ENCODE peak calls at places on chromosomes 13 and 19, in eight cellular contexts. One of them, this sample, is unnamed.

GRCh38 chr19:17333611-17334413 is 843 bp downstream of the ANO8 start:
- DNase-seq in prostate gland: no peak
- DNase-seq in CD8-positive, alpha-beta T cell: peak; percentile 66
- DNase-seq in astrocyte of the spinal cord: peak; percentile 87
- DNase-seq in OCI-LY7: peak; percentile 47
- DNase-seq in left ventricle myocardium inferior: no peak
- DNase-seq in psoas muscle: no peak
- DNase-seq in ovary: no peak
- DNase-seq in this sample: peak; percentile 62

GRCh38 chr13:26074706-26075105 is 22.9 kb upstream of the SHISA2 start:
- DNase-seq in psoas muscle: no peak
- DNase-seq in left ventricle myocardium inferior: no peak
- DNase-seq in prostate gland: no peak
- DNase-seq in astrocyte of the spinal cord: peak; percentile 12
- DNase-seq in CD8-positive, alpha-beta T cell: no peak
- DNase-seq in OCI-LY7: no peak
- DNase-seq in ovary: no peak
- DNase-seq in this sample: no peak

GRCh38 chr19:41862445-41862986 is 2.5 kb downstream of the RPS19 start:
- DNase-seq in ovary: no peak
- DNase-seq in astrocyte of the spinal cord: no peak
- DNase-seq in left ventricle myocardium inferior: no peak
- DNase-seq in prostate gland: no peak
- DNase-seq in psoas muscle: no peak
- DNase-seq in CD8-positive, alpha-beta T cell: no peak
- DNase-seq in OCI-LY7: no peak
- DNase-seq in this sample: no peak

GRCh38 chr13:56020425-56020824 is 1120.3 kb upstream of the PRR20A start:
- DNase-seq in left ventricle myocardium inferior: no peak
- DNase-seq in astrocyte of the spinal cord: no peak
- DNase-seq in OCI-LY7: no peak
- DNase-seq in prostate gland: no peak
- DNase-seq in psoas muscle: no peak
- DNase-seq in CD8-positive, alpha-beta T cell: no peak
- DNase-seq in ovary: no peak
- DNase-seq in this sample: no peak

GRCh38 chr13:97423300-97424045 is 10.5 kb upstream of the RAP2A start:
- DNase-seq in astrocyte of the spinal cord: no peak
- DNase-seq in ovary: no peak
- DNase-seq in left ventricle myocardium inferior: no peak
- DNase-seq in prostate gland: no peak
- DNase-seq in CD8-positive, alpha-beta T cell: no peak
- DNase-seq in OCI-LY7: no peak
- DNase-seq in psoas muscle: no peak
- DNase-seq in this sample: no peak

GRCh38 chr13:100637380-100637779 is 37.2 kb downstream of the TMTC4 start:
- DNase-seq in astrocyte of the spinal cord: no peak
- DNase-seq in OCI-LY7: no peak
- DNase-seq in CD8-positive, alpha-beta T cell: no peak
- DNase-seq in prostate gland: no peak
- DNase-seq in left ventricle myocardium inferior: no peak
- DNase-seq in ovary: no peak
- DNase-seq in psoas muscle: no peak
- DNase-seq in this sample: no peak

GRCh38 chr13:29583073-29583785 is 12.3 kb downstream of the SLC7A1 start:
- DNase-seq in CD8-positive, alpha-beta T cell: no peak
- DNase-seq in astrocyte of the spinal cord: peak; percentile 83
- DNase-seq in ovary: no peak
- DNase-seq in prostate gland: no peak
- DNase-seq in OCI-LY7: no peak
- DNase-seq in psoas muscle: no peak
- DNase-seq in left ventricle myocardium inferior: no peak
- DNase-seq in this sample: no peak

GRCh38 chr13:26498524-26499208 is 58.8 kb upstream of the WASF3 start:
- DNase-seq in CD8-positive, alpha-beta T cell: no peak
- DNase-seq in left ventricle myocardium inferior: no peak
- DNase-seq in ovary: no peak
- DNase-seq in astrocyte of the spinal cord: peak; percentile 23
- DNase-seq in psoas muscle: no peak
- DNase-seq in prostate gland: no peak
- DNase-seq in OCI-LY7: no peak
- DNase-seq in this sample: no peak

GRCh38 chr13:110799246-110800236 is 86.0 kb downstream of the ING1 start:
- DNase-seq in ovary: peak; percentile 73
- DNase-seq in CD8-positive, alpha-beta T cell: no peak
- DNase-seq in psoas muscle: peak; percentile 62
- DNase-seq in left ventricle myocardium inferior: no peak
- DNase-seq in astrocyte of the spinal cord: peak; percentile 66
- DNase-seq in prostate gland: no peak
- DNase-seq in OCI-LY7: no peak
- DNase-seq in this sample: no peak

GRCh38 chr13:110798595-110798994 is 85.1 kb downstream of the ING1 start:
- DNase-seq in left ventricle myocardium inferior: no peak
- DNase-seq in astrocyte of the spinal cord: no peak
- DNase-seq in ovary: no peak
- DNase-seq in prostate gland: no peak
- DNase-seq in CD8-positive, alpha-beta T cell: no peak
- DNase-seq in psoas muscle: no peak
- DNase-seq in OCI-LY7: no peak
- DNase-seq in this sample: no peak

GRCh38 chr13:110797230-110797877 is 83.9 kb downstream of the ING1 start:
- DNase-seq in psoas muscle: no peak
- DNase-seq in CD8-positive, alpha-beta T cell: no peak
- DNase-seq in left ventricle myocardium inferior: no peak
- DNase-seq in prostate gland: no peak
- DNase-seq in astrocyte of the spinal cord: no peak
- DNase-seq in ovary: no peak
- DNase-seq in OCI-LY7: no peak
- DNase-seq in this sample: no peak

GRCh38 chr13:110806636-110807035 is 93.1 kb downstream of the ING1 start:
- DNase-seq in left ventricle myocardium inferior: no peak
- DNase-seq in prostate gland: no peak
- DNase-seq in CD8-positive, alpha-beta T cell: no peak
- DNase-seq in OCI-LY7: no peak
- DNase-seq in astrocyte of the spinal cord: no peak
- DNase-seq in psoas muscle: no peak
- DNase-seq in ovary: no peak
- DNase-seq in this sample: no peak

DNA sequence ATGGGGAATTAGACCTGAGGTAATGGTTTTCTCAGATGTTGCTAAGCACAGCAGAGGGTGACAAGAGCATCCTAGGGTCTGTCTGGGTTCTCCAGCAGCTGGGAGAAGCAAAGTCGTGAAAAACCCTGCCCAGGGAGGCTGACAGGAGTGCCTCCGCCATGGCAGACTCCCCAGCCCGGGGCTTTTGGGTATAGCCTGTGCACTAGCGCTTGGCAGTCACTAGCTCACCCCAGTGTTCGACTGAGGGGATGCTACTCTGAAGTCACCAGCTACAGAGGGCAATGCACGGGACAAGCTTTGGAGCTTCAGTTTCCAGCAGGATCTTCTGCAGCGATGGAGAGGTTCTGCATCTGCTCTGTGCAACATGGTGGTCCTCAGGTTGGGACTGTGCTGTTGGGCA is 87.5 kb downstream of the ING1 start:
- DNase-seq in prostate gland: no peak
- DNase-seq in OCI-LY7: no peak
- DNase-seq in astrocyte of the spinal cord: no peak
- DNase-seq in CD8-positive, alpha-beta T cell: no peak
- DNase-seq in psoas muscle: no peak
- DNase-seq in ovary: no peak
- DNase-seq in left ventricle myocardium inferior: no peak
- DNase-seq in this sample: no peak
- TF ChIP-seq CTCF in prostate gland: no peak
- TF ChIP-seq CTCF in OCI-LY7: no peak
- TF ChIP-seq CTCF in astrocyte of the spinal cord: no peak
- TF ChIP-seq CTCF in CD8-positive, alpha-beta T cell: no peak
- TF ChIP-seq CTCF in psoas muscle: no peak
- TF ChIP-seq CTCF in ovary: no peak
- TF ChIP-seq CTCF in left ventricle myocardium inferior: no peak
- TF ChIP-seq CTCF in this sample: peak; percentile 6

DNA sequence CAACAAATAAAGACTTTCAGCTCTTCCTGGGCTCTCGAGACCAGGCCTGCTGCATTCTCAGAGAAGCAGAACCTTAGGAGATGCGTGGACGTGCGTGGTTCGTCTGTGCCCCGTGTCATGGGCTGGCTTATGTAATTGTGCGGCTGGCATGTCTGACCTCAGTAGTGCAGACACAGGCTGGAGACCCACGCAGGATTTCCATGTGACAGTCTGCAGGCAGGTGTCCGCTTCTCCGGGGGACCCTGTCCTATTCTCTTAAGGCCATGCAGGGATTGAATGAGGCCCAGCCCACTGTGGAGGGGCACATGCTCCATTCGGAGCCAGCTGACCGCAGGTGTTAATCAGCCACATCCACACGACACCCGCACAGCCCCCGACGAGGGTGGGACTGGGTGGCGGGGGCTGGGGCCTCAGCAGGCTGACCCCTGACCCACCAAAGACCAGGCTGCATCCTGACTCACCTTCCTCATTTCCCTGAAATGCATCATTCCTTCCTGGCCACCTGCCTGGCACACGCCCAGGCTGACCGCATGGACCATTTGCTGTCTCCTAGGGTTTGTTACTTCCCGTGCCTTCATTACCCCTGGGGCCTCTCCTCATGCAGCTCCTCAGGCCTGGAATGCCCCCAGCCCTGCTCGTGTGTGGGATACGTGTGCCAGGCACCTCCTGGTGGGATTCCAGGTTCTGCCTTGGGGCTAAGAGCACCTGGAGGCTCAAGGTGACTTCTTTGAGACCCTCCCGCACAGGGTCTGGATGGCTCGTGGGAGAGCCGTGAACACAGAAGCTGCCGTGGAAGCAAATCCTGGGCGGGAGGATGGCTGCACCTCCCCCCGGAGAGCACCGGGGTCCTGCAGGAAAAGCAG is 10.7 kb upstream of the MCF2L start:
- DNase-seq in left ventricle myocardium inferior: no peak
- DNase-seq in ovary: no peak
- DNase-seq in prostate gland: no peak
- DNase-seq in OCI-LY7: no peak
- DNase-seq in CD8-positive, alpha-beta T cell: no peak
- DNase-seq in astrocyte of the spinal cord: no peak
- DNase-seq in psoas muscle: no peak
- DNase-seq in this sample: no peak
- H3K4me3 ChIP-seq in left ventricle myocardium inferior: peak overlapping the region; percentile 47
- H3K4me3 ChIP-seq in ovary: no peak overlapping the region
- H3K4me3 ChIP-seq in prostate gland: no peak overlapping the region
- H3K4me3 ChIP-seq in OCI-LY7: no peak overlapping the region
- H3K4me3 ChIP-seq in CD8-positive, alpha-beta T cell: no peak overlapping the region
- H3K4me3 ChIP-seq in astrocyte of the spinal cord: no peak overlapping the region
- H3K4me3 ChIP-seq in psoas muscle: no peak overlapping the region
- H3K4me3 ChIP-seq in this sample: no peak overlapping the region

DNA sequence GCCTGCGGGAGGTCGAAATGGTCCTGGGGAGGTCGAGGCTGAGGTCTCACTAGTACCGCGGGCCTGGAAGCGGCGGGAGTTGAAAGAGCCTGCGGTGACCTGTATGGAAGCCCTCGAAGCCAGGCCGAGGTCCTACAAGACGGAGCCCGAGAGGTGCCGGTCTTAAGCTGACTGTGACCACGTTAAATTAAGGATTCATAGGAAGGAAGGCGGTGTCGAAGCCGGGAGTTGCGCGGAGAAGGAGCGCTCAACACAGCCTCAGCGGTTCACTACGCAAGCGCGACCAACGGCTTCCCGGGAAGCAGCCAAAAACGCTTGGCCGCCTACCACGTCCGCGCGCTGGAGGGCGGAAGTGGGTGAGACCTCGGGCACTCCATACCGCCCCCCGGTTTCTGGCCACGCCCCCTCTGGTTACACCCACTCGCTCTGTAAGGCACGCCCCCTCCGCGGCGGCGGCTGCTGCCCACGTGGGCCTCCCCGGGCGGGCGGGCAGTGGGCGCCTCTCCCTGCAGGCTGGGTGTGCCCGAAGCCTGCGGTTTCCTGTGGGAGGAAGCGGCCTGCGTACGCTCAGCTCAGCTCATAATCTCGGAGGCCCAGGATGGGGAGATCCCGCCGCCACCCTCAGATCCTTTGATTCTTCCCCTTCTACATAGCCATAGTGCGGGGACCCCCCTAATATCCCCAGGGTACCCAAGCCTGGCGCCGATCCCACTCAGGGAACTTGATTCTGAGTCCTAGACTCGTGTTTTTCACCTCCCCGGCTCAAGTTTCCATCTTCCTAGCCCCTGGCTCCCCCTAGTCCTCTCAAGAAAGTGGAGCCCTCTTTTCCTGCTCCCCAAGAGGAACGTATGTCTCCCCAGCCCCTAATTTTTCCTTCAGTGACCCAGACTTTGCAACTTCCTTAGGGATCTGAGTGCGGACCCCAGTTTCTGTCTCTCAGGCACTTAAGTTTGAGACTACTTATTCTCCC is 3.4 kb upstream of the EMP3 start:
- DNase-seq in ovary: peak; percentile 100
- DNase-seq in CD8-positive, alpha-beta T cell: peak; percentile 100
- DNase-seq in prostate gland: peak; percentile 98
- DNase-seq in astrocyte of the spinal cord: peak; percentile 100
- DNase-seq in left ventricle myocardium inferior: peak; percentile 99
- DNase-seq in OCI-LY7: peak; percentile 98
- DNase-seq in psoas muscle: peak; percentile 98
- DNase-seq in this sample: peak; percentile 98
- TF ChIP-seq CTCF in ovary: no peak
- TF ChIP-seq CTCF in CD8-positive, alpha-beta T cell: no peak
- TF ChIP-seq CTCF in prostate gland: no peak
- TF ChIP-seq CTCF in astrocyte of the spinal cord: no peak
- TF ChIP-seq CTCF in left ventricle myocardium inferior: no peak
- TF ChIP-seq CTCF in OCI-LY7: no peak
- TF ChIP-seq CTCF in psoas muscle: no peak
- TF ChIP-seq CTCF in this sample: no peak

GRCh38 chr19:40217027-40217810 is 965 bp downstream of the TTC9B start:
- DNase-seq in psoas muscle: peak; percentile 41
- DNase-seq in astrocyte of the spinal cord: no peak
- DNase-seq in prostate gland: peak; percentile 40
- DNase-seq in left ventricle myocardium inferior: no peak
- DNase-seq in OCI-LY7: peak; percentile 28
- DNase-seq in ovary: no peak
- DNase-seq in CD8-positive, alpha-beta T cell: no peak
- DNase-seq in this sample: no peak
- H3K4me3 ChIP-seq in psoas muscle: peak overlapping the region; percentile 34
- H3K4me3 ChIP-seq in astrocyte of the spinal cord: no peak overlapping the region
- H3K4me3 ChIP-seq in prostate gland: no peak overlapping the region
- H3K4me3 ChIP-seq in left ventricle myocardium inferior: no peak overlapping the region
- H3K4me3 ChIP-seq in OCI-LY7: no peak overlapping the region
- H3K4me3 ChIP-seq in ovary: no peak overlapping the region
- H3K4me3 ChIP-seq in CD8-positive, alpha-beta T cell: no peak overlapping the region
- H3K4me3 ChIP-seq in this sample: no peak overlapping the region

GRCh38 chr19:40811478-40812341 is 12.7 kb downstream of the EGLN2 start:
- DNase-seq in left ventricle myocardium inferior: no peak
- DNase-seq in OCI-LY7: no peak
- DNase-seq in astrocyte of the spinal cord: no peak
- DNase-seq in CD8-positive, alpha-beta T cell: no peak
- DNase-seq in prostate gland: no peak
- DNase-seq in psoas muscle: no peak
- DNase-seq in ovary: peak; percentile 57
- DNase-seq in this sample: no peak
- TF ChIP-seq CTCF in left ventricle myocardium inferior: no peak
- TF ChIP-seq CTCF in OCI-LY7: no peak
- TF ChIP-seq CTCF in astrocyte of the spinal cord: no peak
- TF ChIP-seq CTCF in CD8-positive, alpha-beta T cell: no peak
- TF ChIP-seq CTCF in prostate gland: no peak
- TF ChIP-seq CTCF in psoas muscle: no peak
- TF ChIP-seq CTCF in ovary: no peak
- TF ChIP-seq CTCF in this sample: no peak